ENCODE peak calls at places on chromosomes 3 and 15, in six cellular contexts. One of them, this sample, is unnamed.

GRCh38 chr3:47001731-47002489 is 22.4 kb downstream of the NBEAL2 start:
- DNase-seq in Jurkat, Clone E6-1: no peak
- DNase-seq in NCI-H1092 treated with DMSO at 0.1 percent for 48 hours: no peak
- DNase-seq in GM03348: no peak
- DNase-seq in CD8-positive, alpha-beta T cell: no peak
- DNase-seq in naive thymus-derived CD8-positive, alpha-beta T cell: no peak
- DNase-seq in this sample: no peak

GRCh38 chr3:53079147-53079546 is 33.3 kb upstream of the SFMBT1 start:
- DNase-seq in CD8-positive, alpha-beta T cell: no peak
- DNase-seq in NCI-H1092 treated with DMSO at 0.1 percent for 48 hours: no peak
- DNase-seq in Jurkat, Clone E6-1: no peak
- DNase-seq in GM03348: no peak
- DNase-seq in naive thymus-derived CD8-positive, alpha-beta T cell: no peak
- DNase-seq in this sample: no peak

GRCh38 chr15:42037650-42038049 is 16.8 kb upstream of the PLA2G4E start:
- DNase-seq in GM03348: no peak
- DNase-seq in CD8-positive, alpha-beta T cell: no peak
- DNase-seq in Jurkat, Clone E6-1: peak
- DNase-seq in NCI-H1092 treated with DMSO at 0.1 percent for 48 hours: peak
- DNase-seq in naive thymus-derived CD8-positive, alpha-beta T cell: no peak
- DNase-seq in this sample: no peak

GRCh38 chr3:132787616-132788015 is 65.4 kb upstream of the NPHP3 start:
- DNase-seq in GM03348: no peak
- DNase-seq in CD8-positive, alpha-beta T cell: no peak
- DNase-seq in NCI-H1092 treated with DMSO at 0.1 percent for 48 hours: peak
- DNase-seq in naive thymus-derived CD8-positive, alpha-beta T cell: no peak
- DNase-seq in Jurkat, Clone E6-1: no peak
- DNase-seq in this sample: no peak

GRCh38 chr3:14508966-14509795 is 31.0 kb downstream of the GRIP2 start:
- DNase-seq in CD8-positive, alpha-beta T cell: peak
- DNase-seq in GM03348: peak
- DNase-seq in Jurkat, Clone E6-1: peak
- DNase-seq in NCI-H1092 treated with DMSO at 0.1 percent for 48 hours: peak
- DNase-seq in naive thymus-derived CD8-positive, alpha-beta T cell: peak
- DNase-seq in this sample: peak

GRCh38 chr3:88038561-88038960 is 20.2 kb downstream of the CGGBP1 start:
- DNase-seq in GM03348: peak
- DNase-seq in CD8-positive, alpha-beta T cell: no peak
- DNase-seq in naive thymus-derived CD8-positive, alpha-beta T cell: no peak
- DNase-seq in NCI-H1092 treated with DMSO at 0.1 percent for 48 hours: no peak
- DNase-seq in Jurkat, Clone E6-1: no peak
- DNase-seq in this sample: no peak

GRCh38 chr3:188205992-188206416 is 52.0 kb downstream of the LPP start:
- DNase-seq in CD8-positive, alpha-beta T cell: no peak
- DNase-seq in Jurkat, Clone E6-1: no peak
- DNase-seq in GM03348: no peak
- DNase-seq in naive thymus-derived CD8-positive, alpha-beta T cell: no peak
- DNase-seq in NCI-H1092 treated with DMSO at 0.1 percent for 48 hours: no peak
- DNase-seq in this sample: no peak

GRCh38 chr3:18369561-18370185 is 55.5 kb downstream of the SATB1 start:
- DNase-seq in naive thymus-derived CD8-positive, alpha-beta T cell: no peak
- DNase-seq in Jurkat, Clone E6-1: peak
- DNase-seq in CD8-positive, alpha-beta T cell: no peak
- DNase-seq in NCI-H1092 treated with DMSO at 0.1 percent for 48 hours: peak
- DNase-seq in GM03348: no peak
- DNase-seq in this sample: peak

GRCh38 chr3:23685484-23686258 is 120.1 kb upstream of the UBE2E1 start:
- DNase-seq in NCI-H1092 treated with DMSO at 0.1 percent for 48 hours: no peak
- DNase-seq in naive thymus-derived CD8-positive, alpha-beta T cell: no peak
- DNase-seq in Jurkat, Clone E6-1: no peak
- DNase-seq in GM03348: peak
- DNase-seq in CD8-positive, alpha-beta T cell: no peak
- DNase-seq in this sample: peak

GRCh38 chr15:60412807-60413597 is 15.2 kb upstream of the ANXA2 start:
- DNase-seq in GM03348: no peak
- DNase-seq in CD8-positive, alpha-beta T cell: no peak
- DNase-seq in NCI-H1092 treated with DMSO at 0.1 percent for 48 hours: no peak
- DNase-seq in naive thymus-derived CD8-positive, alpha-beta T cell: no peak
- DNase-seq in Jurkat, Clone E6-1: no peak
- DNase-seq in this sample: no peak

GRCh38 chr3:37050242-37050641 is 56.9 kb downstream of the MLH1 start:
- DNase-seq in GM03348: no peak
- DNase-seq in NCI-H1092 treated with DMSO at 0.1 percent for 48 hours: no peak
- DNase-seq in Jurkat, Clone E6-1: no peak
- DNase-seq in naive thymus-derived CD8-positive, alpha-beta T cell: no peak
- DNase-seq in CD8-positive, alpha-beta T cell: no peak
- DNase-seq in this sample: no peak

GRCh38 chr15:31267161-31268107 is 59.2 kb upstream of the KLF13 start:
- DNase-seq in Jurkat, Clone E6-1: no peak
- DNase-seq in NCI-H1092 treated with DMSO at 0.1 percent for 48 hours: no peak
- DNase-seq in naive thymus-derived CD8-positive, alpha-beta T cell: no peak
- DNase-seq in GM03348: no peak
- DNase-seq in CD8-positive, alpha-beta T cell: no peak
- DNase-seq in this sample: no peak

GRCh38 chr15:78667578-78668236 is 26.7 kb upstream of the CHRNB4 start:
- DNase-seq in NCI-H1092 treated with DMSO at 0.1 percent for 48 hours: no peak
- DNase-seq in CD8-positive, alpha-beta T cell: no peak
- DNase-seq in naive thymus-derived CD8-positive, alpha-beta T cell: no peak
- DNase-seq in GM03348: no peak
- DNase-seq in Jurkat, Clone E6-1: no peak
- DNase-seq in this sample: no peak

GRCh38 chr15:69045810-69046209 is 31.3 kb downstream of the NOX5 start:
- DNase-seq in NCI-H1092 treated with DMSO at 0.1 percent for 48 hours: no peak
- DNase-seq in naive thymus-derived CD8-positive, alpha-beta T cell: no peak
- DNase-seq in Jurkat, Clone E6-1: no peak
- DNase-seq in CD8-positive, alpha-beta T cell: no peak
- DNase-seq in GM03348: no peak
- DNase-seq in this sample: no peak

GRCh38 chr3:50474717-50475116 is 28.7 kb downstream of the CACNA2D2 start:
- DNase-seq in NCI-H1092 treated with DMSO at 0.1 percent for 48 hours: no peak
- DNase-seq in Jurkat, Clone E6-1: no peak
- DNase-seq in GM03348: peak
- DNase-seq in CD8-positive, alpha-beta T cell: no peak
- DNase-seq in naive thymus-derived CD8-positive, alpha-beta T cell: no peak
- DNase-seq in this sample: no peak

GRCh38 chr15:71754660-71755059 is 55.7 kb upstream of the NR2E3 start:
- DNase-seq in Jurkat, Clone E6-1: no peak
- DNase-seq in CD8-positive, alpha-beta T cell: no peak
- DNase-seq in naive thymus-derived CD8-positive, alpha-beta T cell: no peak
- DNase-seq in GM03348: no peak
- DNase-seq in NCI-H1092 treated with DMSO at 0.1 percent for 48 hours: no peak
- DNase-seq in this sample: no peak

GRCh38 chr15:62549345-62549970 is 384.4 kb upstream of the C2CD4B start:
- DNase-seq in Jurkat, Clone E6-1: peak
- DNase-seq in naive thymus-derived CD8-positive, alpha-beta T cell: no peak
- DNase-seq in CD8-positive, alpha-beta T cell: no peak
- DNase-seq in NCI-H1092 treated with DMSO at 0.1 percent for 48 hours: peak
- DNase-seq in GM03348: no peak
- DNase-seq in this sample: peak

GRCh38 chr3:46833346-46834300 is 29.6 kb downstream of the MYL3 start:
- DNase-seq in CD8-positive, alpha-beta T cell: no peak
- DNase-seq in NCI-H1092 treated with DMSO at 0.1 percent for 48 hours: no peak
- DNase-seq in Jurkat, Clone E6-1: no peak
- DNase-seq in naive thymus-derived CD8-positive, alpha-beta T cell: no peak
- DNase-seq in GM03348: no peak
- DNase-seq in this sample: no peak

GRCh38 chr3:11195721-11196332 is 41.5 kb downstream of the HRH1 start:
- DNase-seq in naive thymus-derived CD8-positive, alpha-beta T cell: no peak
- DNase-seq in Jurkat, Clone E6-1: peak
- DNase-seq in GM03348: peak
- DNase-seq in CD8-positive, alpha-beta T cell: no peak
- DNase-seq in NCI-H1092 treated with DMSO at 0.1 percent for 48 hours: no peak
- DNase-seq in this sample: no peak

GRCh38 chr15:43881944-43882343 is 55.1 kb downstream of the WDR76 start:
- DNase-seq in CD8-positive, alpha-beta T cell: no peak
- DNase-seq in naive thymus-derived CD8-positive, alpha-beta T cell: no peak
- DNase-seq in NCI-H1092 treated with DMSO at 0.1 percent for 48 hours: no peak
- DNase-seq in Jurkat, Clone E6-1: no peak
- DNase-seq in GM03348: no peak
- DNase-seq in this sample: no peak

GRCh38 chr15:47786371-47786770 is 69.1 kb downstream of the SEMA6D start:
- DNase-seq in Jurkat, Clone E6-1: no peak
- DNase-seq in GM03348: no peak
- DNase-seq in NCI-H1092 treated with DMSO at 0.1 percent for 48 hours: no peak
- DNase-seq in CD8-positive, alpha-beta T cell: no peak
- DNase-seq in naive thymus-derived CD8-positive, alpha-beta T cell: no peak
- DNase-seq in this sample: no peak

GRCh38 chr3:23811117-23811487 is 5.3 kb downstream of the UBE2E1 start:
- DNase-seq in Jurkat, Clone E6-1: no peak
- DNase-seq in NCI-H1092 treated with DMSO at 0.1 percent for 48 hours: peak
- DNase-seq in naive thymus-derived CD8-positive, alpha-beta T cell: no peak
- DNase-seq in CD8-positive, alpha-beta T cell: no peak
- DNase-seq in GM03348: no peak
- DNase-seq in this sample: no peak

GRCh38 chr3:157423337-157423736 is 13.3 kb upstream of the PTX3 start:
- DNase-seq in naive thymus-derived CD8-positive, alpha-beta T cell: no peak
- DNase-seq in Jurkat, Clone E6-1: no peak
- DNase-seq in CD8-positive, alpha-beta T cell: no peak
- DNase-seq in NCI-H1092 treated with DMSO at 0.1 percent for 48 hours: no peak
- DNase-seq in GM03348: peak
- DNase-seq in this sample: no peak